ENCODE peak calls at places on chromosomes 13 and 19, in six cellular contexts. C is tibial artery; Z is cardiac fibroblast; O is CD4-positive, alpha-beta memory T cell; T is lower leg skin; F is naive thymus-derived CD4-positive, alpha-beta T cell. D is an unnamed sample.

GRCh38 chr13:105817011-105817410 is 718.5 kb downstream of the EFNB2 start:
- DNase-seq in Z (no peak), F (no peak), O (no peak), C (no peak), T (no peak), D (no peak)

GRCh38 chr19:45670670-45671453 is 2.8 kb downstream of the GIPR start:
- DNase-seq in Z (peak), C (no peak), O (no peak), F (no peak), T (peak), D (peak)

GRCh38 chr19:38974599-38975213 is 836 bp downstream of the FBXO17 start:
- DNase-seq in F (no peak), Z (peak), C (no peak), T (peak), O (no peak), D (no peak)

GRCh38 chr13:100333141-100333540 is 244.2 kb downstream of the PCCA start:
- DNase-seq in C (no peak), O (no peak), F (no peak), Z (no peak), T (no peak), D (no peak)

GRCh38 chr19:44748426-44749254 is at the start of gene BCL3:
- DNase-seq in Z (peak), F (peak), O (peak), T (peak), C (peak), D (peak)

GRCh38 chr13:51091839-51092238 is 19.2 kb downstream of the C13orf42 start:
- DNase-seq in C (no peak), Z (no peak), T (no peak), F (no peak), O (no peak), D (no peak)

GRCh38 chr13:22793598-22794134 is 387.1 kb upstream of the SGCG start:
- DNase-seq in Z (no peak), O (no peak), T (no peak), C (no peak), F (no peak), D (no peak)

GRCh38 chr19:33399081-33399744 is 25.7 kb downstream of the CEBPG start:
- DNase-seq in F (no peak), O (no peak), Z (no peak), C (peak), T (no peak), D (no peak)

GRCh38 chr13:97106323-97106722 is 112.0 kb upstream of the OXGR1 start:
- DNase-seq in Z (no peak), F (no peak), C (peak), O (no peak), T (no peak), D (no peak)

GRCh38 chr19:33390120-33390907 is 16.8 kb downstream of the CEBPG start:
- DNase-seq in Z (peak), F (no peak), O (no peak), C (peak), T (no peak), D (no peak)

GRCh38 chr19:46211201-46211881 is 18.2 kb upstream of the IGFL1 start:
- DNase-seq in C (no peak), Z (peak), T (no peak), O (no peak), F (no peak), D (no peak)

GRCh38 chr19:16364231-16364865 is 39.7 kb downstream of the KLF2 start:
- DNase-seq in T (no peak), F (no peak), Z (no peak), C (no peak), O (no peak), D (no peak)

GRCh38 chr19:7932276-7932929 is 6.5 kb upstream of the CTXN1 start:
- DNase-seq in O (no peak), F (no peak), C (no peak), Z (no peak), T (no peak), D (no peak)

GRCh38 chr19:39139305-39140194 is 14.0 kb downstream of the PAK4 start:
- DNase-seq in O (no peak), C (no peak), F (no peak), T (no peak), Z (no peak), D (no peak)

GRCh38 chr19:17766543-17767131 is 15.4 kb downstream of the FCHO1 start:
- DNase-seq in C (peak), Z (peak), O (no peak), F (no peak), T (peak), D (no peak)

GRCh38 chr19:2145831-2146241 is 5.5 kb downstream of the AP3D1 start:
- DNase-seq in F (no peak), Z (no peak), O (no peak), T (no peak), C (no peak), D (no peak)

GRCh38 chr19:1495051-1495798 is 4.2 kb downstream of the REEP6 start:
- DNase-seq in F (no peak), T (no peak), Z (no peak), O (no peak), C (no peak), D (no peak)

GRCh38 chr19:35107541-35107939 is 8.1 kb upstream of the FXYD3 start:
- DNase-seq in Z (peak), O (no peak), C (no peak), F (no peak), T (peak), D (no peak)

GRCh38 chr13:105894711-105895110 is 640.8 kb downstream of the EFNB2 start:
- DNase-seq in Z (no peak), C (no peak), F (no peak), T (no peak), O (no peak), D (no peak)

GRCh38 chr13:38394777-38395504 is 45.3 kb downstream of the UFM1 start:
- DNase-seq in O (no peak), F (no peak), Z (no peak), C (no peak), T (no peak), D (no peak)

GRCh38 chr19:33293255-33294057 is 8.9 kb downstream of the CEBPA start:
- DNase-seq in F (no peak), C (no peak), O (no peak), T (no peak), Z (peak), D (no peak)

GRCh38 chr19:21314676-21315075 is 14.5 kb downstream of the ZNF708 start:
- DNase-seq in T (no peak), O (no peak), Z (peak), C (no peak), F (no peak), D (no peak)

GRCh38 chr13:50679321-50679720 is 164.2 kb downstream of the DLEU7 start:
- DNase-seq in F (no peak), T (no peak), O (no peak), C (no peak), Z (peak), D (no peak)

GRCh38 chr13:28037399-28037798 is 48.9 kb upstream of the URAD start:
- DNase-seq in F (no peak), T (no peak), Z (no peak), O (no peak), C (no peak), D (no peak)

GRCh38 chr13:93254775-93255174 is 28.2 kb downstream of the GPC6 start:
- DNase-seq in C (no peak), O (no peak), Z (no peak), T (no peak), F (no peak), D (no peak)

GRCh38 chr13:102708211-102708610 is 13.4 kb upstream of the METTL21C start:
- DNase-seq in C (no peak), Z (no peak), F (no peak), T (no peak), O (no peak), D (no peak)

GRCh38 chr19:13155472-13156284 is 5.5 kb downstream of the IER2 start:
- DNase-seq in T (peak), F (peak), O (peak), C (peak), Z (peak), D (peak)
- H3K4me3 ChIP-seq in T (no peak), F (peak), O (peak), C (peak), Z (peak), D (peak)

GRCh38 chr19:3224346-3225325 is at the start of gene CELF5:
- DNase-seq in O (peak), C (no peak), Z (peak), F (peak), T (no peak), D (peak)
- H3K4me3 ChIP-seq in O (no peak), C (no peak), Z (no peak), F (no peak), T (no peak), D (no peak)

GRCh38 chr19:53237114-53237777 is 17.4 kb downstream of the ZNF677 start:
- DNase-seq in Z (no peak), F (no peak), T (no peak), O (no peak), C (no peak), D (no peak)
- H3K4me3 ChIP-seq in Z (no peak), F (no peak), T (no peak), O (no peak), C (no peak), D (no peak)

DNA sequence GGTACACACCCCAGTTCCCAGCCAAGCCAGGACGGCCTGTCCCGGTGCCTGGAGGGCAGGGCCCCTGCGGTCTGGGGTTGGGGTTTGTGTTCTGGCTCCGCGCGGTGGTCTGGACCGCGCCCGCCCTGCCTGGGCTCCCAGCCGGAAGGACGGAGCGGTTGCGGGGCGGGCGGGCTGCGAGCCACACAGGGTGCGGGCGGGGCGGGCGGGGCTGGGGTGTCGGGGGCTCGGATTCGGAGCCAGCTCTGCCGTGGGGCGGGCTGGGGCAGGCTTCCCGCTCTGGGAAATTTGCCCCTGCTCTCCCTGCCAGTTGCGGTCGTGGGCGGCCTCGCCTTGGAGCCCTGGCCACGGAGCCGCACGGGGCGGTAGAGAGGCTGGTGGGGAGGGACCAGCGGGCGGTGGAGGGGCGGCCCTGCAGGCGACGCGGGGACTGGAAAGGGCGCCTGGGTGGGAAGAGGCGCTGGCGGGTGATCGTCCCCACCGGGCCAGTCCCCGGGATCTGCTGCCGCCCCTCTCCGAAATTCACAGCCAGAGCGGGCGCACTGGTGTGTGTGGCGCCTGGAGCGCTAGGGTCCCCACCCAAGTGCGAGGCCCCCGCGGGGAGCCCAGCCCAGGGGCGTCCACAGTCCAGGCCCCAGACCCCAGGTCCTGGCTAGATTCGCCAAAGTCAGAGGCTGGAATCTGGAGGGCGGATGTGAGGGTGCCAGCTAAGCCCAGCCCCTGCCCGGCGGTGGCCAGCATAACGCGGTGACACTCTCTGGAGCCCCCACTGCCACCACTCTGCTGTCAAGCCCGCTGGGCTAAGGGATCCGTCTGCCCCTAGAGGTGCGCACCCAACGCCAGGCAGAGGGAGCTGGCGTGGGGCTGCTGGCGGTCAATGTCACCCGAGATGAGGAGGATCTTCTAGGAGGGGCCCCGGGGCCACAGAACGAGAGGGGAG is 11.0 kb upstream of the ZNF492 start:
- DNase-seq in C (no peak), T (no peak), O (no peak), Z (no peak), F (no peak), D (no peak)
- H3K4me3 ChIP-seq in C (peak), T (no peak), O (no peak), Z (no peak), F (no peak), D (no peak)

D was measured in effector memory CD4-positive, alpha-beta T cell.